ENCODE peak calls at places on chromosomes 5 and 9, in six cellular contexts. L is H1, C is suprapubic skin, Y is uterus, K is bronchial epithelial cell, D is sigmoid colon. P is an unnamed sample.

GRCh38 chr9:124442826-124443225 is 7.4 kb upstream of the ADGRD2 start:
- DNase-seq in L (no peak), C (peak; percentile 7), Y (no peak), K (no peak), D (peak; percentile 2), P (peak; percentile 4)

GRCh38 chr5:78367318-78367991 is 7.0 kb downstream of the SCAMP1 start:
- DNase-seq in L (no peak), C (no peak), Y (no peak), K (no peak), D (no peak), P (no peak)

GRCh38 chr5:141050622-141051525 is at the start of gene PCDHB1:
- DNase-seq in L (no peak), C (no peak), Y (no peak), K (no peak), D (no peak), P (no peak)

GRCh38 chr9:121871431-121872025 is 220.1 kb downstream of the DAB2IP start:
- DNase-seq in L (no peak), C (no peak), Y (no peak), K (peak; percentile 33), D (no peak), P (no peak)

GRCh38 chr9:21801683-21802417 is 586 bp upstream of the MTAP start:
- DNase-seq in L (no peak), C (peak; percentile 84), Y (peak; percentile 80), K (peak; percentile 85), D (peak; percentile 92), P (peak; percentile 92)

GRCh38 chr9:130610862-130611689 is 31.7 kb downstream of the FUBP3 start:
- DNase-seq in L (no peak), C (no peak), Y (no peak), K (no peak), D (no peak), P (no peak)

GRCh38 chr9:17930091-17930490 is 351.2 kb downstream of the SH3GL2 start:
- DNase-seq in L (no peak), C (no peak), Y (no peak), K (no peak), D (no peak), P (no peak)

GRCh38 chr5:176447538-176447981 is 625 bp upstream of the FAF2 start:
- DNase-seq in L (no peak), C (no peak), Y (no peak), K (no peak), D (no peak), P (peak; percentile 86)

GRCh38 chr9:128735373-128735772 is 11.4 kb upstream of the ZDHHC12 start:
- DNase-seq in L (no peak), C (no peak), Y (no peak), K (no peak), D (no peak), P (no peak)

GRCh38 chr5:139788294-139788875 is 7.2 kb upstream of the PSD2 start:
- DNase-seq in L (no peak), C (peak; percentile 78), Y (peak; percentile 54), K (no peak), D (no peak), P (no peak)

GRCh38 chr9:13915591-13916301 is 398.2 kb downstream of the NFIB start:
- DNase-seq in L (no peak), C (no peak), Y (no peak), K (peak; percentile 16), D (no peak), P (no peak)

GRCh38 chr5:150217041-150217440 is 27.2 kb downstream of the SLC6A7 start:
- DNase-seq in L (no peak), C (no peak), Y (no peak), K (no peak), D (no peak), P (no peak)

GRCh38 chr9:110192531-110193326 is 15.2 kb downstream of the C9orf152 start:
- DNase-seq in L (no peak), C (no peak), Y (peak; percentile 63), K (no peak), D (peak; percentile 76), P (peak; percentile 53)

GRCh38 chr9:130669965-130670364 is 5.6 kb downstream of the PRDM12 start:
- DNase-seq in L (no peak), C (no peak), Y (no peak), K (no peak), D (no peak), P (no peak)

GRCh38 chr9:126605792-126606482 is 7.8 kb upstream of the LMX1B start:
- DNase-seq in L (no peak), C (peak; percentile 56), Y (no peak), K (peak; percentile 38), D (no peak), P (no peak)

GRCh38 chr9:100108572-100108971 is 9.5 kb downstream of the INVS start:
- DNase-seq in L (no peak), C (no peak), Y (no peak), K (no peak), D (no peak), P (no peak)

GRCh38 chr5:149651686-149652085 is 70.4 kb downstream of the ARHGEF37 start:
- DNase-seq in L (no peak), C (no peak), Y (no peak), K (no peak), D (no peak), P (no peak)

GRCh38 chr9:71146511-71146910 is 25.1 kb upstream of the TRPM3 start:
- DNase-seq in L (no peak), C (no peak), Y (no peak), K (peak; percentile 65), D (no peak), P (no peak)

GRCh38 chr5:150498501-150498900 is 9.4 kb upstream of the NDST1 start:
- DNase-seq in L (peak; percentile 47), C (no peak), Y (no peak), K (no peak), D (no peak), P (no peak)

GRCh38 chr5:37867634-37868033 is 27.8 kb upstream of the GDNF start:
- DNase-seq in L (no peak), C (no peak), Y (no peak), K (no peak), D (no peak), P (no peak)

GRCh38 chr9:18585996-18586395 is 112.0 kb downstream of the ADAMTSL1 start:
- DNase-seq in L (no peak), C (no peak), Y (no peak), K (no peak), D (no peak), P (no peak)

GRCh38 chr5:60883229-60883628 is 39.2 kb upstream of the ELOVL7 start:
- DNase-seq in L (no peak), C (no peak), Y (no peak), K (peak; percentile 38), D (no peak), P (no peak)

GRCh38 chr5:142316051-142316450 is 8.8 kb downstream of the SPRY4 start:
- DNase-seq in L (no peak), C (no peak), Y (no peak), K (no peak), D (no peak), P (no peak)

GRCh38 chr5:151141535-151141934 is 16.0 kb downstream of the ANXA6 start:
- DNase-seq in L (no peak), C (no peak), Y (peak; percentile 64), K (peak; percentile 47), D (peak; percentile 82), P (no peak)

GRCh38 chr9:111597852-111598729 is 1.4 kb downstream of the PTGR1 start:
- DNase-seq in L (peak; percentile 63), C (peak; percentile 74), Y (peak; percentile 73), K (peak; percentile 73), D (peak; percentile 89), P (peak; percentile 84)

GRCh38 chr9:130938652-130939404 is at the start of gene FIBCD1:
- DNase-seq in L (no peak), C (no peak), Y (no peak), K (no peak), D (no peak), P (no peak)

GRCh38 chr9:123642291-123643278 is 286.6 kb downstream of the CRB2 start:
- DNase-seq in L (no peak), C (no peak), Y (peak; percentile 31), K (peak; percentile 12), D (peak; percentile 72), P (no peak)

DNA sequence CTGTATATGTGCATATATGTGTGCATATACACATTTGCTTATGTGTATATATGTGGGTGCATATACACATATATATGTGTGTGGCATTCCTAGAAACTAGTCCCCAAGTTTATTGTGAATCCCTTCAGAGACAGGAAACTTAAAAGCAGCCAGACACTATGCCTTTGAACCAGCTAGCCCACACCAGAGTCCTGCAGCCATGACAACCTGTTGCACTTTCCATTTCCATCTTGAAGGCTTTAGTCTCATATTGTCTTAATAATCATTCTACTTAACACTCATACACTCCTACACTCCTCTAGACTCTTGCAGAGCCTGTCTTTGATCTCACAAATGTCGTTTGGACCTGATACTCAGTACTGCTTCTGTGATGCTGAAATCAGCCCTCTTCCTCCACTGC is 34.8 kb upstream of the CDH6 start:
- DNase-seq in L (no peak), C (no peak), Y (no peak), K (no peak), D (no peak), P (no peak)
- H3K4me3 ChIP-seq in L (no peak overlapping the region), C (no peak overlapping the region), Y (no peak overlapping the region), K (no peak overlapping the region), D (no peak overlapping the region), P (no peak overlapping the region)

DNA sequence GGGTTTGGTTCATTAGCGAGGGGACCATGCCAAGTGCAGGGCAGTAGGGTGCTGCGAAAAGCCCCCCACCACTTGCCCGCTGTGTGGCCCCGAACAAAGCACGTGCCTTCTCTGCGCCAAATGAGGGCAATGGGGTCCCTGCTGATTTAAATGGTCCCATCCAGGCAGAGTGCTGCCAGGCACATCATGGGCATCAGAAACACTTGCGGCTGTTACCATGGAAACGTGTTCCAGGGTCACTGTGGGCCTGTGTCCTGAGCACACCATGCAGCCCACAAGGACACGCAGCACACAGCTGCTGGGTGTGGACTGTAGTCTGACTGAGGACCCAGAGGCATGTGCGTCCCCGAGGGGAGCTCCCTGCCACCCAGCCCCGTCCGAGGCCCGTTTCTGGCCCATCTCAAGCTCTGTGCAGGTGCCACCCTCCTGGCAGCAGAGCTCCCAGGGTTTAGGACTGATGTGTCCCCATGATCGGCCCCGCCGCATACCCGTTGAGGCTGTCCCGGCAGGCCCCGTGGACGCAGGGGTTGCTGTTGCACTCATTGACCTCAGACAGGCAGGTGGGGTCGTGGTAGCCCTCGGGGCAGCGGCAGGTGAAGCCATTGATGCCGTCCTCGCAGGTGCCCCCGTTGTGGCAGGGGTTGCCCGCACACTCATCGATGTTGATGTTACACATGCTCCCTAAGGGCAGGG is 31.3 kb upstream of the SEC16A start:
- DNase-seq in L (no peak), C (no peak), Y (no peak), K (no peak), D (no peak), P (no peak)
- H3K4me3 ChIP-seq in L (no peak overlapping the region), C (no peak overlapping the region), Y (no peak overlapping the region), K (no peak overlapping the region), D (no peak overlapping the region), P (no peak overlapping the region)

DNA sequence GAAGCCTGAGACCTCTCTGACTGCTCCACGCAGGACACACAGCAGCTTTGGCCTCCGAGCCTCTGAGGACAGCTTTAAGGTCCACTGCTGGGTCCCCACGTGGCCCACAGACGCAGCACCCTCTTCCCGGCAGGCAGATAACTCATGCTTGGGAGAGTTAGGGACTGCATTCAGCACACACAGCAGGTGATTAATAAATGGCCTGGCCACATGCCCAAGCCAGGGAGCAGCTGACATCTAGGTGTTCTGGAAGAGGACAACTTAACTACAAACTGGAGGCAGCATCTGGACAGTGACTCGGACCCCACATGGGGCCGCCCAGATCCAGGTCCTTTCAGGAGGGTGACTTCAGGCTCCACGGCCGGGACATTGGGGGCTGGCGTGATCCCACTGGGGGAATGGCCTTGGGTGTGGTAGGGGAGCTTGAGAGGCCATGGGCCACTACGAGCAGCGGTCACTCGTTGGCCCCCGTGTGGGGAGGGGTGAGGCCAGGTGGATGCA is 11.3 kb downstream of the NINJ1 start:
- DNase-seq in L (no peak), C (peak; percentile 46), Y (peak; percentile 11), K (no peak), D (peak; percentile 67), P (peak; percentile 76)
- H3K4me3 ChIP-seq in L (no peak overlapping the region), C (no peak overlapping the region), Y (no peak overlapping the region), K (no peak overlapping the region), D (no peak overlapping the region), P (no peak overlapping the region)

GRCh38 chr5:56670916-56671315 is 144.4 kb upstream of the MAP3K1 start:
- DNase-seq in L (no peak), C (no peak), Y (no peak), K (peak; percentile 39), D (no peak), P (no peak)
- H3K4me3 ChIP-seq in L (no peak overlapping the region), C (no peak overlapping the region), Y (no peak overlapping the region), K (no peak overlapping the region), D (no peak overlapping the region), P (no peak overlapping the region)

P was measured in aorta.